ENCODE peak calls at places on chromosomes 13 and 19, in seven cellular contexts. One of them, this sample, is unnamed.
A peak's percentile ranks its signal among the peaks of the same experiment; 100 is the strongest.

GRCh38 chr19:41918095-41918494 is 10.2 kb downstream of the ERFL start:
- DNase-seq in A549: no peak
- DNase-seq in vagina: no peak
- DNase-seq in tibial nerve: no peak
- DNase-seq in esophagus squamous epithelium: no peak
- DNase-seq in transverse colon: no peak
- DNase-seq in heart left ventricle: no peak
- DNase-seq in this sample: no peak

GRCh38 chr19:4606921-4607678 is 32.2 kb upstream of the TNFAIP8L1 start:
- DNase-seq in A549: no peak
- DNase-seq in vagina: no peak
- DNase-seq in tibial nerve: peak; percentile 31
- DNase-seq in esophagus squamous epithelium: no peak
- DNase-seq in transverse colon: no peak
- DNase-seq in heart left ventricle: peak; percentile 74
- DNase-seq in this sample: peak; percentile 53

GRCh38 chr19:16627194-16627927 is 643 bp downstream of the MED26 start:
- DNase-seq in A549: no peak
- DNase-seq in vagina: no peak
- DNase-seq in tibial nerve: no peak
- DNase-seq in esophagus squamous epithelium: no peak
- DNase-seq in transverse colon: peak; percentile 24
- DNase-seq in heart left ventricle: peak; percentile 29
- DNase-seq in this sample: no peak

GRCh38 chr19:48244289-48244688 is 11.4 kb downstream of the CARD8 start:
- DNase-seq in A549: no peak
- DNase-seq in vagina: no peak
- DNase-seq in tibial nerve: no peak
- DNase-seq in esophagus squamous epithelium: no peak
- DNase-seq in transverse colon: no peak
- DNase-seq in heart left ventricle: no peak
- DNase-seq in this sample: no peak

GRCh38 chr13:47548294-47548825 is 452.7 kb downstream of the SUCLA2 start:
- DNase-seq in A549: no peak
- DNase-seq in vagina: no peak
- DNase-seq in tibial nerve: no peak
- DNase-seq in esophagus squamous epithelium: no peak
- DNase-seq in transverse colon: no peak
- DNase-seq in heart left ventricle: no peak
- DNase-seq in this sample: no peak

GRCh38 chr19:51792932-51793331 is 2.0 kb upstream of the FPR3 start:
- DNase-seq in A549: no peak
- DNase-seq in vagina: no peak
- DNase-seq in tibial nerve: no peak
- DNase-seq in esophagus squamous epithelium: no peak
- DNase-seq in transverse colon: no peak
- DNase-seq in heart left ventricle: no peak
- DNase-seq in this sample: no peak

GRCh38 chr13:44362394-44363040 is 11.1 kb upstream of the SERP2 start:
- DNase-seq in A549: no peak
- DNase-seq in vagina: no peak
- DNase-seq in tibial nerve: no peak
- DNase-seq in esophagus squamous epithelium: no peak
- DNase-seq in transverse colon: no peak
- DNase-seq in heart left ventricle: no peak
- DNase-seq in this sample: no peak

GRCh38 chr13:94455414-94455813 is 24.1 kb downstream of the DCT start:
- DNase-seq in A549: no peak
- DNase-seq in vagina: no peak
- DNase-seq in tibial nerve: no peak
- DNase-seq in esophagus squamous epithelium: no peak
- DNase-seq in transverse colon: no peak
- DNase-seq in heart left ventricle: no peak
- DNase-seq in this sample: no peak

GRCh38 chr13:100088282-100088647 is 628 bp upstream of the PCCA start:
- DNase-seq in A549: no peak
- DNase-seq in vagina: no peak
- DNase-seq in tibial nerve: no peak
- DNase-seq in esophagus squamous epithelium: no peak
- DNase-seq in transverse colon: no peak
- DNase-seq in heart left ventricle: no peak
- DNase-seq in this sample: no peak

GRCh38 chr19:4519521-4520277 is 1.4 kb upstream of the PLIN4 start:
- DNase-seq in A549: peak; percentile 31
- DNase-seq in vagina: no peak
- DNase-seq in tibial nerve: no peak
- DNase-seq in esophagus squamous epithelium: no peak
- DNase-seq in transverse colon: peak; percentile 50
- DNase-seq in heart left ventricle: peak; percentile 73
- DNase-seq in this sample: no peak

GRCh38 chr13:30255696-30256095 is 51.7 kb downstream of the KATNAL1 start:
- DNase-seq in A549: no peak
- DNase-seq in vagina: no peak
- DNase-seq in tibial nerve: no peak
- DNase-seq in esophagus squamous epithelium: no peak
- DNase-seq in transverse colon: no peak
- DNase-seq in heart left ventricle: no peak
- DNase-seq in this sample: no peak

GRCh38 chr13:105827074-105827473 is 708.4 kb downstream of the EFNB2 start:
- DNase-seq in A549: no peak
- DNase-seq in vagina: no peak
- DNase-seq in tibial nerve: no peak
- DNase-seq in esophagus squamous epithelium: no peak
- DNase-seq in transverse colon: no peak
- DNase-seq in heart left ventricle: no peak
- DNase-seq in this sample: no peak

GRCh38 chr13:57314897-57315520 is 148.0 kb downstream of the PRR20E start:
- DNase-seq in A549: no peak
- DNase-seq in vagina: no peak
- DNase-seq in tibial nerve: no peak
- DNase-seq in esophagus squamous epithelium: no peak
- DNase-seq in transverse colon: no peak
- DNase-seq in heart left ventricle: no peak
- DNase-seq in this sample: no peak

GRCh38 chr19:1245884-1246816 is 2.2 kb upstream of the MIDN start:
- DNase-seq in A549: no peak
- DNase-seq in vagina: no peak
- DNase-seq in tibial nerve: no peak
- DNase-seq in esophagus squamous epithelium: no peak
- DNase-seq in transverse colon: peak; percentile 88
- DNase-seq in heart left ventricle: peak; percentile 85
- DNase-seq in this sample: peak; percentile 82
- TF ChIP-seq POLR2A in A549: no peak
- TF ChIP-seq POLR2A in vagina: no peak
- TF ChIP-seq POLR2A in tibial nerve: no peak
- TF ChIP-seq POLR2A in esophagus squamous epithelium: no peak
- TF ChIP-seq POLR2A in transverse colon: peak; percentile 67
- TF ChIP-seq POLR2A in heart left ventricle: peak; percentile 51
- TF ChIP-seq POLR2A in this sample: no peak

GRCh38 chr13:113401452-113402415 is 37.8 kb upstream of the GRTP1 start:
- DNase-seq in A549: no peak
- DNase-seq in vagina: no peak
- DNase-seq in tibial nerve: no peak
- DNase-seq in esophagus squamous epithelium: no peak
- DNase-seq in transverse colon: no peak
- DNase-seq in heart left ventricle: peak; percentile 19
- DNase-seq in this sample: no peak
- TF ChIP-seq CTCF in A549: no peak
- TF ChIP-seq CTCF in vagina: no peak
- TF ChIP-seq CTCF in tibial nerve: no peak
- TF ChIP-seq CTCF in esophagus squamous epithelium: no peak
- TF ChIP-seq CTCF in transverse colon: no peak
- TF ChIP-seq CTCF in heart left ventricle: no peak
- TF ChIP-seq CTCF in this sample: no peak

GRCh38 chr13:98479496-98480003 is 97.4 kb downstream of the STK24 start:
- DNase-seq in A549: no peak
- DNase-seq in vagina: no peak
- DNase-seq in tibial nerve: no peak
- DNase-seq in esophagus squamous epithelium: no peak
- DNase-seq in transverse colon: no peak
- DNase-seq in heart left ventricle: no peak
- DNase-seq in this sample: no peak
- H3K4me1 ChIP-seq in A549: peaks cover 42% of the 10 kb centered on the region
- H3K4me1 ChIP-seq in vagina: peaks cover 97% of the 10 kb centered on the region
- H3K4me1 ChIP-seq in tibial nerve: peaks cover 63% of the 10 kb centered on the region
- H3K4me1 ChIP-seq in esophagus squamous epithelium: peaks cover 49% of the 10 kb centered on the region
- H3K4me1 ChIP-seq in transverse colon: peaks cover 66% of the 10 kb centered on the region
- H3K4me1 ChIP-seq in heart left ventricle: peaks cover 85% of the 10 kb centered on the region
- H3K4me1 ChIP-seq in this sample: peaks cover 67% of the 10 kb centered on the region

DNA sequence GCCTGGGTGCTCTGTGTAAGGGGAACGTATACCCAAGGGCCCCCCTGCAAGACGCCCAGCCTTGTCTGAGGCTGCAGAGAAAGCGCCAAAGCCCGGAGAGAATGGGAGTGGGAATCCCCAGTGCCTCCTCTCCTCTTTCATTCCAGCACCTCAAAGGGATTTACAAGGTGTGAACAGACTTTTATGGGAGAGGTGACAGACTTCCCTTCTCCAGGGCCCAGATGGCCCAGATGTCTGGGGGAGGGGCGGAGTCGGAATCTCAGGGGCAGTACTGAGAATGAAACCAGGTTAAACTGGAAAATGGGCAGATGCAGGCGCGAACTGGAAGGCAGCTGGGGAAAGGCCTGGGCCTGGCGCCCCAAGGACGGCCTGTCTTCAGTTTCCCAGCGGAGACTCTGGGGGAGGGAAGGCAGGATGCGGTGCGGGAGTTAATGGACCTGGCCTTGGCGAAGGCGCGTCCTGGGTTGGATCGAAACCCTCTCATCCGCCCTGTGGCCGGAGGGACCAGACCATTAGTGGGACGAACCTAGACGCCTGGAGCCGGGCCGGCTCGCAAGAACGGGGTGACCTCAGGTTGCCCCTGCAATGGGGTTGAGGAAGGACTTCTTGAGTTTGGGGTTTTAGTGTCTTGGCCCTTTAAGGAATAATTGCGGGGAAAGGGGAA is 622 bp upstream of the TRIP10 start:
- DNase-seq in A549: no peak
- DNase-seq in vagina: no peak
- DNase-seq in tibial nerve: no peak
- DNase-seq in esophagus squamous epithelium: no peak
- DNase-seq in transverse colon: peak; percentile 75
- DNase-seq in heart left ventricle: no peak
- DNase-seq in this sample: peak; percentile 75
- TF ChIP-seq POLR2A in A549: no peak
- TF ChIP-seq POLR2A in vagina: no peak
- TF ChIP-seq POLR2A in tibial nerve: no peak
- TF ChIP-seq POLR2A in esophagus squamous epithelium: no peak
- TF ChIP-seq POLR2A in transverse colon: no peak
- TF ChIP-seq POLR2A in heart left ventricle: no peak
- TF ChIP-seq POLR2A in this sample: no peak

DNA sequence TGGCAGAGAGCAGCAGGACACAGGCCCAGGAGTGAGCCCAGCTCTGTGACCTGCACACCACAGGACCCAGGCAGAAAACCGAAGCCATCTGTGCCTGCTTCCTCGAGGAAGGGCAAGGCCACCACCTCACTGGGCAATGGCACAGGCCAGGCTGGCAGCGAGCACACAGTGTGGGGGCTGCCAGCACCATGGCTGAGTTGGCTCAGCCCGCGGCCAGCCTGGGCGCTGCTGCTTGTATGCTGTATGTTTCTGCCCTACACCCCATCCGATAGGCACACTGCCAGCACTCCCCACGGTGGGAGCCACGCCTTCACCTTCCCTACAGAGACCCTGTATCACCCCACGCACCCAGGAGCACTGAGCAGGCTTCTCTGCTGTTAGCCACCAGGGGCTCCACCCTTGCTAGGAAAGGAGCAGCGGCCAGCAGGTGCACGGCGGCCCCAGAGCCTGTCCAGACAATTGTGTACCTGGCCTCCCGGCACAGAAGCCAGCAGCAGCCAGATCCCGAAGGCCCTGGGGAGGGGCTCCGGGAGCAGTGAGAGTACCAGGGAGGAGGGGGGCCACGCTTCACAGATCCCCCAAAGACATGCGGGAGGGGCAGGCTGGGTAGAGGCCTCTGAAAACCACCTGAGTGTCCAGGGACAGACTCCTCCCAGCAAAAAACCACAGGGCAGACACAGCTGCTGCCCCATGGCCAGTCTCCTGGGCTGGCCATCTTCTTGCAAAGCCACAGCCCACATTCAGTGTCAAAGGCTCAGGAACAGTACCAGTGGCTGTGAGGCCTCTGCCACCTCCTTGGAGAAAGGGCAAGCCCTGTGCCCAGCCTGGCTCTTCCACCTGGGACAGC is 56.1 kb downstream of the MLLT1 start:
- DNase-seq in A549: no peak
- DNase-seq in vagina: no peak
- DNase-seq in tibial nerve: no peak
- DNase-seq in esophagus squamous epithelium: no peak
- DNase-seq in transverse colon: no peak
- DNase-seq in heart left ventricle: no peak
- DNase-seq in this sample: peak; percentile 67
- TF ChIP-seq CTCF in A549: no peak
- TF ChIP-seq CTCF in vagina: no peak
- TF ChIP-seq CTCF in tibial nerve: no peak
- TF ChIP-seq CTCF in esophagus squamous epithelium: no peak
- TF ChIP-seq CTCF in transverse colon: no peak
- TF ChIP-seq CTCF in heart left ventricle: no peak
- TF ChIP-seq CTCF in this sample: peak; percentile 16

GRCh38 chr13:98959299-98959698 is 18.6 kb downstream of the DOCK9 start:
- DNase-seq in A549: no peak
- DNase-seq in vagina: no peak
- DNase-seq in tibial nerve: no peak
- DNase-seq in esophagus squamous epithelium: no peak
- DNase-seq in transverse colon: peak; percentile 37
- DNase-seq in heart left ventricle: no peak
- DNase-seq in this sample: no peak
- H3K4me1 ChIP-seq in A549: no peaks in the 10 kb centered on the region
- H3K4me1 ChIP-seq in vagina: peaks cover 32% of the 10 kb centered on the region
- H3K4me1 ChIP-seq in tibial nerve: peaks cover 10% of the 10 kb centered on the region
- H3K4me1 ChIP-seq in esophagus squamous epithelium: no peaks in the 10 kb centered on the region
- H3K4me1 ChIP-seq in transverse colon: peaks cover 13% of the 10 kb centered on the region
- H3K4me1 ChIP-seq in heart left ventricle: peaks cover 61% of the 10 kb centered on the region
- H3K4me1 ChIP-seq in this sample: peaks cover 6% of the 10 kb centered on the region

This sample was measured in adrenal gland.